ENCODE peak calls at places on chromosomes 16 and 17, in eight cellular contexts. N, H, E, O, B, U, D and K are unnamed samples.

GRCh38 chr17:17824780-17825614 is 11.8 kb downstream of the SREBF1 start:
- DNase-seq in N (peak), H (no peak), E (no peak), O (no peak), B (no peak), U (no peak), D (no peak), K (peak)

GRCh38 chr16:86498661-86499493 is 11.4 kb upstream of the FOXF1 start:
- DNase-seq in N (no peak), H (no peak), E (no peak), O (no peak), B (no peak), U (no peak), D (no peak), K (peak)

GRCh38 chr17:79986441-79987186 is 49.1 kb downstream of the TBC1D16 start:
- DNase-seq in N (no peak), H (no peak), E (peak), O (no peak), B (no peak), U (no peak), D (no peak), K (peak)

GRCh38 chr17:70308619-70309018 is 139.3 kb downstream of the KCNJ2 start:
- DNase-seq in N (no peak), H (no peak), E (no peak), O (no peak), B (no peak), U (no peak), D (no peak), K (no peak)

GRCh38 chr17:55381017-55381770 is 40.4 kb downstream of the MMD start:
- DNase-seq in N (no peak), H (no peak), E (no peak), O (no peak), B (no peak), U (no peak), D (no peak), K (no peak)

GRCh38 chr17:8089728-8090127 is 2.2 kb upstream of the ALOX12B start:
- DNase-seq in N (no peak), H (no peak), E (no peak), O (no peak), B (no peak), U (no peak), D (no peak), K (no peak)

GRCh38 chr16:53504161-53504663 is 1.2 kb upstream of the AKTIP start:
- DNase-seq in N (no peak), H (peak), E (peak), O (peak), B (peak), U (no peak), D (no peak), K (no peak)

GRCh38 chr17:44033841-44034408 is 19.2 kb upstream of the TMEM101 start:
- DNase-seq in N (no peak), H (no peak), E (no peak), O (no peak), B (no peak), U (no peak), D (no peak), K (no peak)

GRCh38 chr17:39709998-39710964 is 10.4 kb downstream of the ERBB2 start:
- DNase-seq in N (no peak), H (no peak), E (no peak), O (no peak), B (no peak), U (no peak), D (no peak), K (no peak)

GRCh38 chr17:4008082-4008435 is 43.8 kb upstream of the ATP2A3 start:
- DNase-seq in N (no peak), H (no peak), E (no peak), O (no peak), B (no peak), U (no peak), D (no peak), K (peak)

GRCh38 chr16:69930117-69930776 is 20.9 kb upstream of the CLEC18A start:
- DNase-seq in N (peak), H (peak), E (no peak), O (peak), B (peak), U (peak), D (peak), K (peak)

GRCh38 chr16:67936876-67937605 is 391 bp upstream of the PSMB10 start:
- DNase-seq in N (no peak), H (no peak), E (no peak), O (no peak), B (no peak), U (peak), D (no peak), K (no peak)